ENCODE peak calls at places on chromosomes 13 and 19, in ten cellular contexts. Y is IMR-90; P is HT-29; H is GM19239; U is stimulated activated CD4-positive, alpha-beta T cell treated with anti-CD3 and anti-CD28 coated beads, Interleukin-1b, Interleukin-23, amount 100 ng/mL, for 1 hour; G is GF-D8; T is T-helper 9 cell; N is Calu3; S is GM23338; A is BJ. B is an unnamed sample.

GRCh38 chr13:95643814-95644598 is 500 bp downstream of the DZIP1 start:
- DNase-seq in Y (peak), P (no peak), H (no peak), U (no peak), G (no peak), T (no peak), N (peak), S (peak), A (no peak), B (no peak)

GRCh38 chr13:20442798-20443381 is 82.8 kb downstream of the CRYL1 start:
- DNase-seq in Y (no peak), P (peak), H (no peak), U (no peak), G (no peak), T (no peak), N (peak), S (no peak), A (no peak), B (no peak)

GRCh38 chr13:60441761-60442160 is 44.7 kb downstream of the TDRD3 start:
- DNase-seq in Y (no peak), P (no peak), H (no peak), U (no peak), G (no peak), T (no peak), N (no peak), S (no peak), A (no peak), B (no peak)

GRCh38 chr13:106533101-106533939 is 2.1 kb downstream of the EFNB2 start:
- DNase-seq in Y (peak), P (peak), H (no peak), U (no peak), G (no peak), T (peak), N (peak), S (peak), A (no peak), B (no peak)

GRCh38 chr13:35600137-35600536 is 123.6 kb upstream of the MAB21L1 start:
- DNase-seq in Y (peak), P (no peak), H (no peak), U (no peak), G (no peak), T (no peak), N (no peak), S (no peak), A (no peak), B (no peak)

GRCh38 chr13:110137677-110138008 is 169.3 kb downstream of the COL4A1 start:
- DNase-seq in Y (no peak), P (peak), H (peak), U (no peak), G (no peak), T (no peak), N (peak), S (no peak), A (no peak), B (no peak)

GRCh38 chr19:3753631-3754410 is 7.7 kb downstream of the APBA3 start:
- DNase-seq in Y (no peak), P (no peak), H (no peak), U (no peak), G (no peak), T (no peak), N (no peak), S (no peak), A (no peak), B (no peak)

GRCh38 chr13:36919833-36920611 is at the start of gene SMAD9:
- DNase-seq in Y (peak), P (no peak), H (peak), U (no peak), G (no peak), T (no peak), N (peak), S (peak), A (no peak), B (no peak)

GRCh38 chr19:39413269-39413902 is 917 bp downstream of the PLEKHG2 start:
- DNase-seq in Y (peak), P (no peak), H (no peak), U (no peak), G (no peak), T (no peak), N (peak), S (peak), A (no peak), B (peak)

GRCh38 chr19:37988758-37989635 is 82.0 kb downstream of the SIPA1L3 start:
- DNase-seq in Y (no peak), P (no peak), H (no peak), U (no peak), G (no peak), T (no peak), N (no peak), S (peak), A (no peak), B (no peak)

B was measured in CD8-positive, alpha-beta memory T cell.